ENCODE peak calls at places on chromosomes 11 and 22, in nine cellular contexts. J is K562, Y is GM12878, C is A549, I is stomach, R is HepG2, N is suprapubic skin, S is ovary, E is tibial nerve. H is an unnamed sample.

GRCh38 chr22:19596680-19597398 is 72.6 kb upstream of the CLDN5 start:
- DNase-seq in J (no peak), Y (no peak), C (no peak), I (no peak), R (peak; percentile 13), N (no peak), S (no peak), E (no peak), H (no peak)

GRCh38 chr11:33635161-33635560 is 65.5 kb downstream of the C11orf91 start:
- DNase-seq in J (no peak), Y (no peak), C (no peak), I (no peak), R (no peak), N (no peak), S (no peak), E (peak; percentile 48), H (no peak)

GRCh38 chr11:748007-748359 is 719 bp downstream of the TALDO1 start:
- DNase-seq in J (peak; percentile 55), Y (no peak), C (no peak), I (no peak), R (no peak), N (no peak), S (no peak), E (no peak), H (peak; percentile 60)

GRCh38 chr11:82403640-82404305 is 329.9 kb downstream of the FAM181B start:
- DNase-seq in J (no peak), Y (no peak), C (no peak), I (no peak), R (no peak), N (no peak), S (no peak), E (no peak), H (no peak)

GRCh38 chr11:65414776-65415498 is 7.7 kb upstream of the NEAT1 start:
- DNase-seq in J (no peak), Y (no peak), C (no peak), I (no peak), R (no peak), N (peak; percentile 74), S (no peak), E (no peak), H (no peak)

GRCh38 chr22:29801796-29802195 is 34.6 kb downstream of the UQCR10 start:
- DNase-seq in J (no peak), Y (no peak), C (no peak), I (no peak), R (no peak), N (no peak), S (no peak), E (no peak), H (no peak)

GRCh38 chr11:134252539-134253188 is 488 bp downstream of the THYN1 start:
- DNase-seq in J (no peak), Y (no peak), C (no peak), I (no peak), R (no peak), N (no peak), S (peak; percentile 38), E (no peak), H (peak; percentile 60)

GRCh38 chr11:96949464-96949863 is 559.7 kb downstream of the JRKL start:
- DNase-seq in J (no peak), Y (no peak), C (no peak), I (no peak), R (no peak), N (no peak), S (no peak), E (no peak), H (no peak)

GRCh38 chr11:86442827-86443226 is 68.1 kb downstream of the CCDC81 start:
- DNase-seq in J (no peak), Y (no peak), C (no peak), I (no peak), R (no peak), N (no peak), S (no peak), E (no peak), H (no peak)

GRCh38 chr22:20015971-20016733 is 471 bp downstream of the ARVCF start:
- DNase-seq in J (peak; percentile 76), Y (no peak), C (peak; percentile 12), I (peak; percentile 47), R (peak; percentile 27), N (no peak), S (peak; percentile 49), E (no peak), H (peak; percentile 71)

GRCh38 chr11:68371176-68372041 is 59.0 kb downstream of the LRP5 start:
- DNase-seq in J (no peak), Y (peak; percentile 25), C (no peak), I (no peak), R (no peak), N (no peak), S (no peak), E (no peak), H (no peak)

GRCh38 chr11:824942-825341 is 2.8 kb upstream of the CRACR2B start:
- DNase-seq in J (no peak), Y (no peak), C (no peak), I (no peak), R (no peak), N (no peak), S (no peak), E (no peak), H (no peak)

GRCh38 chr11:108008656-108009496 is at the start of gene CUL5:
- DNase-seq in J (peak; percentile 95), Y (peak; percentile 60), C (peak; percentile 89), I (peak; percentile 92), R (peak; percentile 85), N (peak; percentile 94), S (peak; percentile 95), E (peak; percentile 90), H (peak; percentile 95)

GRCh38 chr22:49825944-49826602 is 1.6 kb downstream of the BRD1 start:
- DNase-seq in J (peak; percentile 55), Y (no peak), C (peak; percentile 26), I (peak; percentile 40), R (peak; percentile 38), N (no peak), S (no peak), E (no peak), H (no peak)

GRCh38 chr11:36374726-36375125 is 78.6 kb downstream of the PRR5L start:
- DNase-seq in J (no peak), Y (no peak), C (no peak), I (no peak), R (no peak), N (no peak), S (no peak), E (no peak), H (no peak)

GRCh38 chr11:36371590-36371989 is 75.5 kb downstream of the PRR5L start:
- DNase-seq in J (no peak), Y (no peak), C (no peak), I (no peak), R (no peak), N (no peak), S (no peak), E (no peak), H (no peak)

GRCh38 chr11:36373040-36374010 is 77.2 kb downstream of the PRR5L start:
- DNase-seq in J (no peak), Y (no peak), C (peak; percentile 24), I (no peak), R (no peak), N (no peak), S (no peak), E (no peak), H (no peak)

GRCh38 chr11:36371161-36371560 is 75.1 kb downstream of the PRR5L start:
- DNase-seq in J (no peak), Y (no peak), C (no peak), I (no peak), R (no peak), N (no peak), S (no peak), E (no peak), H (no peak)

GRCh38 chr11:36372101-36372767 is 76.1 kb downstream of the PRR5L start:
- DNase-seq in J (no peak), Y (no peak), C (peak; percentile 28), I (no peak), R (no peak), N (no peak), S (no peak), E (no peak), H (no peak)
- TF ChIP-seq EP300 in J (no peak), Y (no peak), C (no peak), I (no peak), R (no peak), N (no peak), S (no peak), E (no peak), H (no peak)

GRCh38 chr22:24969588-24970301 is 17.2 kb downstream of the KIAA1671 start:
- DNase-seq in J (no peak), Y (no peak), C (no peak), I (no peak), R (peak; percentile 60), N (no peak), S (no peak), E (peak; percentile 52), H (peak; percentile 85)
- TF ChIP-seq EP300 in J (no peak), Y (no peak), C (no peak), I (no peak), R (no peak), N (no peak), S (no peak), E (no peak), H (peak; percentile 94)

GRCh38 chr22:36926721-36927435 is 13.4 kb downstream of the CSF2RB start:
- DNase-seq in J (no peak), Y (no peak), C (no peak), I (no peak), R (no peak), N (no peak), S (no peak), E (no peak), H (no peak)

GRCh38 chr22:36926309-36926708 is 12.9 kb downstream of the CSF2RB start:
- DNase-seq in J (no peak), Y (no peak), C (no peak), I (no peak), R (no peak), N (no peak), S (no peak), E (no peak), H (no peak)

GRCh38 chr22:36924151-36924698 is 10.8 kb downstream of the CSF2RB start:
- DNase-seq in J (no peak), Y (no peak), C (no peak), I (no peak), R (no peak), N (no peak), S (no peak), E (no peak), H (no peak)

GRCh38 chr22:36927671-36928070 is 14.2 kb downstream of the CSF2RB start:
- DNase-seq in J (no peak), Y (no peak), C (no peak), I (no peak), R (no peak), N (no peak), S (no peak), E (no peak), H (no peak)

GRCh38 chr22:36925388-36926290 is 12.2 kb downstream of the CSF2RB start:
- DNase-seq in J (no peak), Y (no peak), C (no peak), I (no peak), R (no peak), N (no peak), S (no peak), E (no peak), H (no peak)
- TF ChIP-seq EP300 in J (no peak), Y (no peak), C (no peak), I (no peak), R (no peak), N (no peak), S (no peak), E (no peak), H (no peak)

GRCh38 chr11:117851091-117851490 is 25.4 kb downstream of the FXYD6 start:
- DNase-seq in J (no peak), Y (no peak), C (no peak), I (no peak), R (no peak), N (no peak), S (no peak), E (no peak), H (no peak)
- TF ChIP-seq EP300 in J (no peak), Y (no peak), C (no peak), I (no peak), R (no peak), N (no peak), S (no peak), E (no peak), H (no peak)

H was measured in SK-N-SH.